ENCODE peak calls at places on chromosomes 7 and 10, in six cellular contexts. A is A673, P is GM23248, S is PC-3, X is hepatocyte, Z is mammary epithelial cell. E is an unnamed sample. For H3K4me1, the result is how much of the 10 kb centered on the place peaks cover.

GRCh38 chr10:46544989-46545791 is 11.3 kb downstream of the GPRIN2 start:
- DNase-seq in S (peak), A (no peak), X (no peak), P (peak), Z (peak), E (no peak)

GRCh38 chr10:7218974-7219373 is 191.9 kb downstream of the SFMBT2 start:
- DNase-seq in P (peak), A (peak), S (peak), Z (no peak), X (no peak), E (no peak)

GRCh38 chr10:124079864-124080263 is 13.5 kb downstream of the CHST15 start:
- DNase-seq in X (no peak), Z (no peak), S (no peak), P (no peak), A (no peak), E (no peak)

GRCh38 chr7:114631249-114631822 is 216.7 kb downstream of the FOXP2 start:
- DNase-seq in P (no peak), S (no peak), Z (no peak), X (no peak), A (no peak), E (no peak)

GRCh38 chr7:68408873-68409272 is 1189.4 kb upstream of the AUTS2 start:
- DNase-seq in P (no peak), A (no peak), X (no peak), Z (no peak), S (no peak), E (no peak)

GRCh38 chr10:71735709-71736569 is 16.4 kb upstream of the C10orf105 start:
- DNase-seq in X (no peak), P (no peak), A (no peak), S (no peak), Z (no peak), E (peak)

GRCh38 chr10:48523212-48523819 is 81.6 kb downstream of the ARHGAP22 start:
- DNase-seq in Z (no peak), P (peak), A (peak), S (peak), X (peak), E (no peak)

GRCh38 chr7:34277016-34277800 is 371.9 kb downstream of the BMPER start:
- DNase-seq in P (peak), Z (no peak), X (no peak), A (peak), S (peak), E (no peak)

GRCh38 chr10:4843525-4844180 is 17.6 kb downstream of the AKR1E2 start:
- DNase-seq in S (no peak), Z (no peak), X (no peak), P (no peak), A (no peak), E (no peak)

GRCh38 chr10:44382981-44383748 is 1.7 kb downstream of the CXCL12 start:
- DNase-seq in S (no peak), X (no peak), P (peak), Z (no peak), A (no peak), E (no peak)

GRCh38 chr10:44780461-44780860 is 130.7 kb upstream of the TMEM72 start:
- DNase-seq in X (no peak), Z (no peak), P (no peak), A (no peak), S (no peak), E (no peak)

GRCh38 chr10:93541402-93542357 is 24.8 kb upstream of the FFAR4 start:
- DNase-seq in Z (no peak), P (peak), X (peak), S (peak), A (peak), E (no peak)

GRCh38 chr7:73478549-73478948 is 43.5 kb downstream of the BAZ1B start:
- DNase-seq in P (no peak), S (no peak), Z (no peak), X (no peak), A (no peak), E (no peak)
- H3K4me1 ChIP-seq in P (under half), S (under half), Z (under half), X (under half), A (under half), E (under half)

GRCh38 chr10:80191589-80192270 is 13.6 kb downstream of the ANXA11 start:
- DNase-seq in P (no peak), X (no peak), Z (peak), A (no peak), S (peak), E (no peak)
- H3K27ac ChIP-seq in P (no peak), X (no peak), Z (no peak), A (no peak), S (peak), E (no peak)

GRCh38 chr7:155345490-155345889 is 47.8 kb downstream of the INSIG1 start:
- DNase-seq in P (no peak), X (no peak), S (no peak), Z (no peak), A (no peak), E (no peak)
- TF ChIP-seq EZH2 in P (no peak), X (no peak), S (no peak), Z (no peak), A (no peak), E (no peak)

DNA sequence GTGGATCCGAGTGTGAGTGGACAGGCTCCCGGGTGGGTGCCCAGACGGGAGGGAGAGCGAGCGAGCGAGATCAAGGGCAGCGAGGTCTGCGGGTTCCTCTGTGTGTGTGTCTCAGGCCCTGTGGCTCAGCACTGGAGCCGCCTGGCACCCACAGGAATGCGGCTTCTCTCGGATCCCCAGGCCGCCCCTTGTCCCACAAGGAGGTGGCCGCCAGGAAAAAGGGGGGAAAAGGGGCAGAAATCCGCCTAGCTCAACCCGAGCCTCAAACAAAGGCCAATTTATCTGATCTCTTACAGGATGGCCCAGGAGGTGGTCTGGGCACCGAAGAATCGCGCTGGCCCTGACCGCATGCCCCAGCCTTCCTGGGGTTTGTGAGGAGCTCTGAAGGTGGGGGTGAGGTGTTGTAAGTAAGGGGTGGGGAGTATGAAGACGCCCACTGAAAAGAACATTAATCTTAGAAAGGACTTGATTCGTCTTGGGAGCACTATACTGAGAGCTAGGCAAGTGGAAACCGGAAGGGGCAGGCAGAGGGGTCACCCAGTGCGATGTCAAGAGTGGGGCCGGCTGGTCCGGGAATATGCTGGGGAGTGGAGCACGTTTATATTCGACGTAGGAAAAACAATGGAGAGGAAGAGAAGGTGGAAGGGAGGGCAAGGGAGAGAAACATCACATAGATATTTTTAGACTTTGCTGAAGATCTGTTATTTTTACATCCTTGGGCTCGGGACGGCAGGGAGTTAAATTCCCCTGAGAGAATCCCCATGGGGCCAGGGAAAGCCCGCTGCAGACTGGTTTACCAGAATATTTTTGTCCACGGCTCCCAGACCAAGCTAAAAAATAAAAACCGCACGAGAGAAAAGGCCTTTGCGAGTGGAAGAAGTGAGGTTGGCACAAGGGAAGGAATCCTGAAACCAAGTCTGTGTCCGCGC is 7.2 kb downstream of the DLX5 start:
- DNase-seq in S (no peak), Z (no peak), A (peak), X (no peak), P (no peak), E (no peak)
- H3K4me1 ChIP-seq in S (under half), Z (under half), A (under half), X (under half), P (under half), E (under half)

DNA sequence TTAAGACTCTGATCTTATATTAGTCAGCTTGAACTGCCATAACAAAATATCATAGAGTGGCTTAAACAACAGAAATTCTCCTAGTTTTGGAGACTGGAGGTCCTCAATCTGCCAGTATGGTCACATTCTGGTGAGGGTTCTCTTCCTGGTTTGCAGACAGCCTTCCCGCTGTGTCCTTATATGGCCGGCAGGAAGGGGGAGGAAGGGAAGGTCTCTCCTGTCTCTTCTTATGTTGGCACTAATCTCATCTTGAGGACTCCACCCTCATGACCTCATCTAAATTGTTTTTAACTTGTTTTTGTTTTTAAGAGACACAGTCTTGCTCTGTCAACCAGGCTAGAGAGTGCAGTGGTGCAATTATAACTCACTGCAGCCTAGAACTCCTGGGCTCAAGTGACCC is 53.1 kb downstream of the VPS41 start:
- DNase-seq in A (no peak), S (no peak), Z (no peak), X (no peak), P (peak), E (no peak)
- H3K27ac ChIP-seq in A (no peak), S (no peak), Z (no peak), X (no peak), P (no peak), E (no peak)

DNA sequence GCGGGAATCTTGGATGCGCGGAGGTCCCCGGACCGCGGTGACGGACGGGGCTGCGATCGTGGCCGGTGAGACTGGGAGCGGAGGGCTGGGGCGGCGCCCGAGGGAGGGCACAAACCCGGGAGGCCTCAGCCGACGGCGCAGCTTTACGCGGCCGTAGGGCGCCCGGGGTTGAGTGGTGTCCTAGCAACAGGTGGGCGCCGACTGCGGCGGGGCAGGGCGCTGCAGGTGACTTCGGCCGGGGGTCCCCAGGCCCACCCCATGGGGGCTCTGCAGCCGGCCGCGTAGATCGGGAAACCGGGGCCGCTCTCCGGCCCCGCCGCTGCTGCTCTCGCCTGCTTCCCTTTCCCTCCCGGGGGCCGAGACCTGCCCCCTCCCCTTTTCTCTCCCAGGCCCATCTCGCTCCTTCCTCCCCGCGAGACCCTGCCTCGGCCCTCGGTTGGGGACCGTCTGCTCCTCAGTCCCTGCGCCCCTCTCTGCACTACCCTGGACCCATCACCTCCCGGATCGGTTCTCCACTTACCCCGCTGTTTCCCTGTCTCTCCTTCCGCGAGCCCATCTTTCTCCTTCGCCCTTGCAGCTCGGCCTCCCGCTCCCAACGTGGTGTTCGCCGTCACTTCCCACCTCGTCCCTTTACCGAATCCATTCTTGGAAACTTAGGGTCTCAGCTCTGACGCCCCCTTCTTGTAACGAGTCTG is 18.4 kb upstream of the ACBD5 start:
- DNase-seq in X (peak), Z (no peak), S (no peak), P (peak), A (peak), E (no peak)
- TF ChIP-seq EZH2 in X (peak), Z (peak), S (no peak), P (no peak), A (peak), E (no peak)

GRCh38 chr7:108149908-108150307 is 19.7 kb upstream of the LAMB4 start:
- DNase-seq in P (no peak), Z (no peak), S (no peak), A (no peak), X (no peak), E (no peak)
- H3K4me1 ChIP-seq in P (under half), Z (under half), S (under half), A (under half), X (under half), E (under half)

GRCh38 chr10:11525503-11525902 is 85.9 kb downstream of the USP6NL start:
- DNase-seq in X (no peak), P (peak), A (no peak), Z (no peak), S (no peak), E (no peak)
- H3K27ac ChIP-seq in X (no peak), P (no peak), A (peak), Z (no peak), S (no peak), E (no peak)

GRCh38 chr10:100728928-100729876 is 16.2 kb upstream of the PAX2 start:
- DNase-seq in P (peak), Z (no peak), X (peak), S (peak), A (peak), E (no peak)

GRCh38 chr10:100725869-100726426 is 19.4 kb upstream of the PAX2 start:
- DNase-seq in P (no peak), X (no peak), A (no peak), S (no peak), Z (no peak), E (no peak)

GRCh38 chr10:100725041-100725440 is 20.3 kb upstream of the PAX2 start:
- DNase-seq in P (peak), Z (no peak), A (no peak), X (no peak), S (no peak), E (no peak)

GRCh38 chr10:100729877-100730738 is 15.3 kb upstream of the PAX2 start:
- DNase-seq in X (no peak), A (no peak), Z (no peak), S (no peak), P (no peak), E (no peak)

DNA sequence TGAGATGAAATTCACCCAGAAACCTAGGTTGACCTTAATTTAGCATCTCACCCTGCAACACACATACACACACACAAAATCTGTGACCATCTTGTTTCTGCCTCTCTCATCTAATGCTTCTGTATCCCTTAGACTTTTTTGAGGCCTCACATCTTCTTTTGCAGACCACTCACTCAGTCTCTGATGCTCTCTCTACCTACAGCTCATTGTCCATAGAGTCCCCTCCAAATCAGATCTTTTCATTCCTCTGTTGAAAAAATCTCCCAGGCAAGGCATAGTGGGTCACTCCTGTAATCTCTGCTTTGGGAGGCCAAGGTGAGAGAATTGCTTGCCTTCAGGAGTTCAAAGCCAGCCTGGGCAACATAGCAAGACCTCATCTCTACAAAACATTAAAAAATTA is 17.6 kb upstream of the PAX2 start:
- DNase-seq in A (no peak), P (no peak), X (no peak), Z (no peak), S (no peak), E (no peak)
- TF ChIP-seq EZH2 in A (no peak), P (no peak), X (no peak), Z (no peak), S (no peak), E (no peak)

GRCh38 chr10:130061760-130062159 is 48.9 kb downstream of the C10orf143 start:
- DNase-seq in A (no peak), P (no peak), X (no peak), S (no peak), Z (no peak), E (no peak)
- H3K4me1 ChIP-seq in A (under half), P (under half), X (under half), S (under half), Z (under half), E (under half)

E was measured in DND-41.